ENCODE peak calls at places on chromosomes 5 and 9, in five cellular contexts. W is RWPE1, H is sigmoid colon, E is GM12865, D is A673. Y is an unnamed sample.

GRCh38 chr9:121156263-121156731 is 45.4 kb downstream of the RAB14 start:
- DNase-seq in W (peak; percentile 95), H (no peak), E (peak; percentile 72), D (no peak), Y (peak; percentile 24)

GRCh38 chr5:35823347-35823875 is 33.3 kb upstream of the IL7R start:
- DNase-seq in W (no peak), H (no peak), E (no peak), D (no peak), Y (no peak)

GRCh38 chr9:125422853-125423252 is 161.2 kb downstream of the GAPVD1 start:
- DNase-seq in W (no peak), H (no peak), E (no peak), D (no peak), Y (no peak)

GRCh38 chr9:8845808-8846207 is 1046.2 kb upstream of the DMAC1 start:
- DNase-seq in W (no peak), H (no peak), E (no peak), D (no peak), Y (no peak)

GRCh38 chr9:13033959-13034695 is 245.4 kb downstream of the MPDZ start:
- DNase-seq in W (peak; percentile 70), H (peak; percentile 81), E (peak; percentile 40), D (peak; percentile 80), Y (peak; percentile 18)

GRCh38 chr9:122827759-122828090 is 663 bp downstream of the PDCL start:
- DNase-seq in W (peak; percentile 37), H (no peak), E (no peak), D (peak; percentile 47), Y (no peak)

GRCh38 chr5:10423009-10423408 is 18.7 kb upstream of the ROPN1L start:
- DNase-seq in W (no peak), H (no peak), E (no peak), D (no peak), Y (no peak)

GRCh38 chr9:21110708-21111576 is 30.7 kb downstream of the IFNW1 start:
- DNase-seq in W (peak; percentile 57), H (no peak), E (peak; percentile 81), D (peak; percentile 74), Y (peak; percentile 51)

GRCh38 chr5:177453852-177454396 is 7.3 kb downstream of the PRR7 start:
- DNase-seq in W (no peak), H (peak; percentile 79), E (no peak), D (no peak), Y (no peak)

GRCh38 chr5:124121198-124121597 is 609.2 kb downstream of the CSNK1G3 start:
- DNase-seq in W (peak; percentile 13), H (no peak), E (no peak), D (no peak), Y (no peak)

GRCh38 chr5:45627076-45627656 is 69.0 kb downstream of the HCN1 start:
- DNase-seq in W (no peak), H (no peak), E (no peak), D (no peak), Y (no peak)

GRCh38 chr5:144117412-144117811 is 53.0 kb downstream of the YIPF5 start:
- DNase-seq in W (no peak), H (no peak), E (no peak), D (no peak), Y (no peak)

GRCh38 chr9:101388507-101388993 is 3.7 kb upstream of the BAAT start:
- DNase-seq in W (no peak), H (no peak), E (no peak), D (peak; percentile 34), Y (no peak)
- TF ChIP-seq CTCF in W (no peak), H (no peak), E (no peak), D (peak; percentile 53), Y (peak; percentile 24)

GRCh38 chr5:79105868-79106267 is 5.7 kb upstream of the BHMT start:
- DNase-seq in W (no peak), H (no peak), E (no peak), D (no peak), Y (no peak)
- TF ChIP-seq CTCF in W (no peak), H (no peak), E (no peak), D (no peak), Y (no peak)

DNA sequence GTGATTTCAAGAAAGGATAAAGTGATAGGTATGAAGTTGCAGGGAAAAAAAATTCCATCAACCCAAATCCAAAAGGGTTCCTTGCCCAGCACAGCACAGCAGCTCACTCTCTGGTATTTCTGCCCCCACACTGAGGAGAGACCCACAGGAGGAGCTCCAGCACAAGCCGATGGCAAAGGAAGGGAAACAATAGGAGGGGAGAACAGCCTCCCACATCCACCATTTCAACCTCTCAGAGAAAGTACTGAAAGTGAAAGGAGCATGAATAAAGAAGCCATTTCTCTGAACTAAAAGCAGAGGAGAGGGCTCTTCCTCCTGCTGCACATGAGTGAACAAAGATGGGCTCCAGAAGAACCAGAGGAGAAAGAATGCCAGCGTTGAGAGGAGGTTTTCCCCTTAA is 54.9 kb upstream of the ZSWIM6 start:
- DNase-seq in W (no peak), H (no peak), E (peak; percentile 21), D (peak; percentile 44), Y (peak; percentile 14)
- TF ChIP-seq CTCF in W (no peak), H (no peak), E (no peak), D (peak; percentile 46), Y (peak; percentile 56)

DNA sequence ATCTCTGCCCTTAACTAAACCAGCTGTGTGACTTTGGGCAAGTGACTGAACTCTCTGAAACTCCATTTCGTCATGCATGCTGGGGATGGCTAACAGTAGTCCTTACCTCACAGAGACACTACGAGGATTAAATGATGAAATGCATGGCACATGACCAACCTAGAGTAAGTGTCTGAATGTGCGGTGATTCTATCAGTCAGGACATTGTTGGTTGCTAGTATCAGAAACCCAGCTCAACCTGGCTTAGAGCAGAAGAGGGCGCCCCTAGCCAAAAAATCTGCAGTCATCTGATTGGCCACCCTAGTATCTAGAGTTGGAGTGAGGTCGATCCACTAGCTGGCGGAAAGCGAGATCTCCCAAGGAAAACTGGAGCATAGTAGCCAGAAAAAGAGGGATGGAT is 25.2 kb downstream of the NEURL1B start:
- DNase-seq in W (no peak), H (peak; percentile 63), E (peak; percentile 18), D (no peak), Y (no peak)
- TF ChIP-seq CTCF in W (no peak), H (no peak), E (peak; percentile 10), D (no peak), Y (no peak)

GRCh38 chr9:130347931-130348330 is 82.4 kb downstream of the HMCN2 start:
- DNase-seq in W (no peak), H (no peak), E (no peak), D (no peak), Y (no peak)
- TF ChIP-seq CTCF in W (no peak), H (no peak), E (no peak), D (no peak), Y (no peak)

DNA sequence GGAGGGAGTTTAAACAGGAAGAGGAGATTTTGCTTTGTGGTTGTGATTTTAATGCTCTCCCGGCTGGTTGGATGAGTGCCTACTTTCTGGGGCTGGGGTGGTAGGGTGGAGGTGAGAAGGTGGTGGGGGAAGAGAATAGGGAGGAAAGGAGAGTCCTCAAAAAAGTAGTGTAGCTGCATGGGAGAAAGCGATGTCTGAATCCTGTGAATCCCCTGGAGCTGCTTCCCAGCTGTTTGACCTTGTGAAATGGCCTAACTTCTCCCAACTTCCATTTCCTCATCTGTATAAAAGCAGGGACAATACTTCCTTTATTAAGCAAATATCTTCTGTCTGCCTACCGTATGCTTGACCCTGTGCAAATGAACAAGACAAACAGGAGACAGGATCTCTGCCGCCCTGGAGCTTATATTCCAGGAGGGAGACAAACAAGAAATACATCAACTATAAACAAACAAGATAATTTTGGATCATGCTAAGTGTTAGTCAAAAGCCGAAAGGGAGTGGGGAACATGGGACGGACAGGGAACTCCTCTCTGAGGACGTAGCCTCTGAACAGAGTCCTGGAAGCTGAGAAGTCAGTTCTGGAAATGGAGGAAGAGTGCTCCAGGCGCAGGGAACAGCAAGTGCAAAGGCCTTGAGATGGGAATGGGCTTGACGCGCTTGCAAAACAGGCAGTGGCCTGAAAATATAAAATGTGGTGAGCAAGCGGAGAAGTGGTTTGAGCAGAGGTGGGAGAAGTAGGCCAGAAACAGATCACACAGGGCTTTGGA is 103.5 kb downstream of the SPRY4 start:
- DNase-seq in W (no peak), H (no peak), E (no peak), D (peak; percentile 43), Y (no peak)
- TF ChIP-seq CTCF in W (no peak), H (no peak), E (no peak), D (no peak), Y (no peak)

GRCh38 chr9:112130997-112131396 is 44.1 kb downstream of the SUSD1 start:
- DNase-seq in W (no peak), H (no peak), E (no peak), D (no peak), Y (no peak)
- TF ChIP-seq CTCF in W (no peak), H (no peak), E (no peak), D (no peak), Y (no peak)

GRCh38 chr5:81819556-81820314 is 68.8 kb upstream of the SSBP2 start:
- DNase-seq in W (peak; percentile 54), H (no peak), E (no peak), D (no peak), Y (no peak)
- TF ChIP-seq CTCF in W (no peak), H (no peak), E (no peak), D (no peak), Y (no peak)

GRCh38 chr5:69083412-69083811 is 10.4 kb upstream of the SLC30A5 start:
- DNase-seq in W (peak; percentile 26), H (no peak), E (no peak), D (peak; percentile 54), Y (no peak)
- TF ChIP-seq CTCF in W (no peak), H (peak; percentile 19), E (no peak), D (peak; percentile 51), Y (no peak)